ENCODE peak calls at places on chromosomes 6 and 20, in ten cellular contexts. G, I, O, D, U, Q, Y, R, F and H are unnamed samples. For H3K27me3, the result is how much of the 10 kb centered on the place peaks cover.

GRCh38 chr20:51326241-51326819 is 216.2 kb downstream of the NFATC2 start:
- DNase-seq in D (peak), R (peak), O (peak), U (no peak), F (peak), Y (peak), Q (no peak), I (no peak), G (peak), H (no peak)

GRCh38 chr20:24696396-24696795 is 227.0 kb downstream of the SYNDIG1 start:
- DNase-seq in G (no peak), R (no peak), U (peak), F (no peak), Y (no peak), Q (no peak), I (no peak), D (no peak), O (peak), H (no peak)

GRCh38 chr20:14521436-14521835 is 184.0 kb upstream of the FLRT3 start:
- DNase-seq in O (no peak), I (no peak), U (no peak), Q (no peak), F (no peak), G (no peak), Y (no peak), D (no peak), R (peak), H (no peak)

GRCh38 chr20:31239139-31239538 is 18.3 kb upstream of the DEFB115 start:
- DNase-seq in R (no peak), G (no peak), O (no peak), F (no peak), U (no peak), D (no peak), Y (no peak), Q (no peak), I (no peak), H (no peak)

GRCh38 chr20:12925214-12925755 is 83.5 kb upstream of the SPTLC3 start:
- DNase-seq in O (peak), Y (peak), G (peak), Q (no peak), F (peak), D (peak), R (peak), U (no peak), I (peak), H (peak)

GRCh38 chr20:17889226-17889625 is 79.4 kb downstream of the SNX5 start:
- DNase-seq in G (no peak), U (no peak), R (no peak), Q (no peak), F (no peak), Y (no peak), O (no peak), I (no peak), D (no peak), H (no peak)

GRCh38 chr6:136551103-136551502 is 881 bp upstream of the MAP7 start:
- DNase-seq in Y (no peak), R (no peak), D (no peak), I (no peak), F (no peak), G (no peak), Q (no peak), O (peak), U (no peak), H (no peak)

GRCh38 chr20:38290829-38291581 is 13.0 kb upstream of the BPI start:
- DNase-seq in D (no peak), U (peak), R (peak), G (peak), O (no peak), Y (no peak), Q (no peak), F (no peak), I (peak), H (peak)

GRCh38 chr20:22771706-22772105 is 187.3 kb upstream of the FOXA2 start:
- DNase-seq in G (no peak), Q (no peak), F (no peak), R (no peak), I (no peak), Y (no peak), O (no peak), U (no peak), D (no peak), H (no peak)

GRCh38 chr6:81446509-81446908 is 306.0 kb downstream of the TENT5A start:
- DNase-seq in U (no peak), F (no peak), O (no peak), Y (no peak), D (no peak), G (no peak), R (no peak), I (no peak), Q (no peak), H (no peak)

GRCh38 chr6:1667012-1667804 is 57.5 kb downstream of the FOXC1 start:
- DNase-seq in Y (no peak), G (no peak), R (peak), U (no peak), Q (no peak), F (no peak), O (no peak), D (no peak), I (peak), H (no peak)

GRCh38 chr20:5996765-5997164 is 46.3 kb downstream of the MCM8 start:
- DNase-seq in Q (no peak), O (no peak), U (no peak), G (peak), Y (peak), R (no peak), D (peak), I (no peak), F (peak), H (no peak)

GRCh38 chr20:6000851-6001250 is 50.4 kb downstream of the MCM8 start:
- DNase-seq in Q (no peak), D (no peak), U (no peak), O (no peak), I (no peak), Y (no peak), R (no peak), F (no peak), G (no peak), H (no peak)

DNA sequence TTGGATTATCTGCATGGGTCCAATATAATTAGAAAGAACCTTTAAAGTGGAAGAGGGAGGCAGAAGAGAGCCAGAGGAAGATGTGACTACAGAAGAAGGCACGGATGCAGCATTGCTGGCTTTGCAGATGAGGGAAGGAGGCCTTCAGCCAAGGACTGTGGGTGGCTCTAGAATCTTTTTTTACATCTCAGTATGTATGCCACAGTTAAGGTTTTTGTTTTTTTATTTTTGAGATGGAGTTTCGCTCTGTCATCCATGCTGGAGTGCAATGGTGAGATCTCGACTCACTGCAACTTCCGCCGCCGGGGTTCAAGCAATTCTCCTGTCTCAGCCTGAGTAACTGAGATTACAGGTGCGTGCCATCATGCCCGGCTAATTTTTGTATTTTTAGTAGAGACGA is 49.3 kb downstream of the MCM8 start:
- DNase-seq in G (no peak), O (no peak), F (no peak), D (no peak), Q (no peak), R (no peak), U (no peak), I (no peak), Y (no peak), H (peak)
- H3K27ac ChIP-seq in G (no peak), O (no peak), F (no peak), D (no peak), Q (no peak), R (no peak), U (no peak), I (no peak), Y (no peak), H (no peak)

GRCh38 chr6:106547053-106547414 is 82.3 kb downstream of the RTN4IP1 start:
- DNase-seq in D (no peak), Q (no peak), I (no peak), Y (no peak), U (no peak), F (no peak), G (no peak), O (no peak), R (no peak), H (no peak)

GRCh38 chr6:106547556-106547955 is 81.7 kb downstream of the RTN4IP1 start:
- DNase-seq in I (no peak), F (no peak), O (no peak), R (no peak), D (no peak), Y (no peak), G (no peak), Q (no peak), U (no peak), H (no peak)

GRCh38 chr6:106549521-106549920 is 79.8 kb downstream of the RTN4IP1 start:
- DNase-seq in I (no peak), G (no peak), Q (no peak), O (no peak), R (no peak), D (no peak), U (no peak), F (no peak), Y (no peak), H (no peak)

GRCh38 chr6:106546322-106547052 is 82.8 kb downstream of the RTN4IP1 start:
- DNase-seq in G (no peak), U (no peak), R (peak), F (no peak), Q (no peak), O (no peak), D (no peak), Y (no peak), I (peak), H (no peak)

GRCh38 chr6:106547961-106548453 is 81.3 kb downstream of the RTN4IP1 start:
- DNase-seq in G (peak), Y (no peak), F (peak), U (no peak), R (peak), D (no peak), Q (no peak), I (peak), O (no peak), H (no peak)
- H3K4me3 ChIP-seq in G (no peak), Y (no peak), F (no peak), U (no peak), R (no peak), D (no peak), Q (no peak), I (no peak), O (no peak), H (no peak)

GRCh38 chr6:28816909-28817807 is 106.6 kb downstream of the TRIM27 start:
- DNase-seq in U (no peak), Q (no peak), O (no peak), G (peak), I (peak), D (no peak), F (no peak), Y (no peak), R (peak), H (no peak)

GRCh38 chr6:28811873-28812272 is 111.9 kb downstream of the TRIM27 start:
- DNase-seq in O (no peak), Q (no peak), G (peak), U (no peak), Y (no peak), R (peak), F (no peak), I (no peak), D (no peak), H (no peak)

GRCh38 chr6:28812778-28813569 is 110.8 kb downstream of the TRIM27 start:
- DNase-seq in Y (no peak), O (no peak), G (no peak), F (no peak), D (no peak), I (no peak), U (no peak), Q (no peak), R (no peak), H (no peak)

GRCh38 chr6:28816339-28816908 is 107.4 kb downstream of the TRIM27 start:
- DNase-seq in U (no peak), Q (no peak), I (no peak), Y (no peak), O (no peak), F (no peak), D (no peak), G (no peak), R (no peak), H (no peak)

GRCh38 chr6:28814032-28814976 is 109.5 kb downstream of the TRIM27 start:
- DNase-seq in U (no peak), R (no peak), G (peak), F (no peak), Q (no peak), Y (no peak), D (no peak), O (no peak), I (no peak), H (no peak)
- H3K27me3 ChIP-seq in U (half or more), R (under half), G (half or more), F (half or more), Q (half or more), Y (under half), D (half or more), O (under half), I (under half), H (under half)

GRCh38 chr20:385448-385847 is 4.9 kb downstream of the TRIB3 start:
- DNase-seq in I (no peak), U (no peak), Q (no peak), O (no peak), R (no peak), Y (no peak), F (no peak), G (no peak), D (no peak), H (no peak)

GRCh38 chr20:388034-388994 is 7.8 kb downstream of the TRIB3 start:
- DNase-seq in O (no peak), Y (no peak), Q (no peak), R (no peak), F (no peak), I (no peak), D (no peak), U (no peak), G (no peak), H (no peak)

GRCh38 chr20:391041-391711 is 10.6 kb downstream of the TRIB3 start:
- DNase-seq in O (no peak), U (no peak), I (no peak), G (no peak), D (no peak), Q (no peak), Y (no peak), R (no peak), F (no peak), H (no peak)

GRCh38 chr20:387520-387919 is 7.0 kb downstream of the TRIB3 start:
- DNase-seq in G (no peak), O (no peak), Y (no peak), I (no peak), D (no peak), Q (no peak), R (no peak), F (no peak), U (no peak), H (no peak)

GRCh38 chr20:389220-389619 is 8.7 kb downstream of the TRIB3 start:
- DNase-seq in O (no peak), R (no peak), D (no peak), Y (no peak), F (no peak), Q (no peak), I (no peak), U (no peak), G (no peak), H (no peak)
- H3K27ac ChIP-seq in O (no peak), R (no peak), D (no peak), Y (no peak), F (no peak), Q (no peak), I (peak), U (no peak), G (no peak), H (no peak)

DNA sequence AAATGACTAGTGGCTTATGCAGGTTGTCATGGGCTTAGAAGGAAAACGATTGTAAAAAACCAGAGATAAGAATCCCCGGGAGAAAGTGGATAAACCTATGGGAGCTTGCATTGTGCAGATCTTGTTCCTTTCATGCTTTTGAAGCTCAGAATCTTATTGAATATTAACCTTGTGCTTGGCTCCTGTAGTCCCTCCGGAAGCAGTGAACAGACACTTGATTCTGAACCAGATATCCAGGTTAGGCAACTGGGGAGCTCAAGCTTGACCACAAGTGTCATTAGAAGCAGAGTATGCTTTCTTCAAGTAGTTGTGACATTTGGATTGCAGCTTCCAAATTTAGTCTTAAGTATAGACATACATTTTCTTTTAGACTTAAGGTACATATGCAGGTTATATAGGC is 212.6 kb upstream of the MOCS1 start:
- DNase-seq in O (no peak), R (no peak), I (no peak), G (no peak), Q (no peak), D (no peak), U (no peak), Y (no peak), F (no peak), H (no peak)
- H3K4me3 ChIP-seq in O (no peak), R (no peak), I (no peak), G (no peak), Q (no peak), D (no peak), U (no peak), Y (no peak), F (no peak), H (no peak)

GRCh38 chr6:75084872-75085381 is 120.9 kb downstream of the COL12A1 start:
- DNase-seq in Q (no peak), I (no peak), G (peak), O (peak), U (no peak), R (no peak), D (no peak), F (no peak), Y (no peak), H (peak)

GRCh38 chr6:75077694-75078093 is 128.2 kb downstream of the COL12A1 start:
- DNase-seq in I (no peak), Q (no peak), G (no peak), R (no peak), D (no peak), F (no peak), U (no peak), Y (no peak), O (no peak), H (no peak)

GRCh38 chr6:75081047-75081446 is 124.8 kb downstream of the COL12A1 start:
- DNase-seq in F (no peak), D (no peak), G (no peak), O (no peak), R (no peak), I (no peak), Q (no peak), Y (no peak), U (no peak), H (no peak)

GRCh38 chr6:75086236-75086635 is 119.6 kb downstream of the COL12A1 start:
- DNase-seq in I (no peak), D (no peak), G (no peak), Q (no peak), O (no peak), Y (no peak), R (no peak), F (no peak), U (no peak), H (no peak)

GRCh38 chr6:75081920-75082319 is 123.9 kb downstream of the COL12A1 start:
- DNase-seq in I (no peak), D (no peak), F (no peak), Q (no peak), O (no peak), R (peak), G (no peak), Y (no peak), U (no peak), H (no peak)
- H3K27me3 ChIP-seq in I (under half), D (under half), F (under half), Q (under half), O (under half), R (under half), G (under half), Y (under half), U (under half), H (under half)

DNA sequence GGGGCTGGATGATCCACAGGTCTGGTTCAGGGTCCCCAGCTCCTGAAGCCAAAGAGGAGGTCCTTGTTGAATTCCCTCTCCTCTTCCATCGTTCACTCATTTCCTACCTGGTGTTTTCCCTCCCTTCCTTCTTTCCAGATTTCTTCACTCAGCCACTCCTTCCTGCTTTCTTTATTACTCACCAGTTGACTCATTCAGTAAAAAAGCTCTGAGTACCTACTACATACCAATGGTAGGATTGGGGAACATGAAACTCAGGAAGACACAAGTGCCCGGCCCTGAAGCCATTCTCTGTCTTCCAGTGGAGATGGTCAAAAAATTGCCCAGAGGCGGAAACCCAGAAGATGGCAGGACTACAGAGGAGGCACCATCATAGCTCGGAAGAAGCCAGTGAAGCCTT is 11.9 kb upstream of the NSFL1C start:
- DNase-seq in Y (no peak), O (no peak), Q (no peak), G (no peak), D (no peak), R (peak), I (no peak), F (no peak), U (no peak), H (no peak)
- H3K27ac ChIP-seq in Y (no peak), O (no peak), Q (no peak), G (no peak), D (no peak), R (no peak), I (no peak), F (no peak), U (no peak), H (no peak)

GRCh38 chr6:31864818-31865204 is 2.2 kb upstream of the NEU1 start:
- DNase-seq in U (no peak), O (no peak), Q (no peak), D (no peak), R (no peak), G (no peak), Y (no peak), F (no peak), I (no peak), H (peak)
- H3K4me3 ChIP-seq in U (no peak), O (no peak), Q (no peak), D (no peak), R (no peak), G (no peak), Y (no peak), F (no peak), I (no peak), H (no peak)

DNA sequence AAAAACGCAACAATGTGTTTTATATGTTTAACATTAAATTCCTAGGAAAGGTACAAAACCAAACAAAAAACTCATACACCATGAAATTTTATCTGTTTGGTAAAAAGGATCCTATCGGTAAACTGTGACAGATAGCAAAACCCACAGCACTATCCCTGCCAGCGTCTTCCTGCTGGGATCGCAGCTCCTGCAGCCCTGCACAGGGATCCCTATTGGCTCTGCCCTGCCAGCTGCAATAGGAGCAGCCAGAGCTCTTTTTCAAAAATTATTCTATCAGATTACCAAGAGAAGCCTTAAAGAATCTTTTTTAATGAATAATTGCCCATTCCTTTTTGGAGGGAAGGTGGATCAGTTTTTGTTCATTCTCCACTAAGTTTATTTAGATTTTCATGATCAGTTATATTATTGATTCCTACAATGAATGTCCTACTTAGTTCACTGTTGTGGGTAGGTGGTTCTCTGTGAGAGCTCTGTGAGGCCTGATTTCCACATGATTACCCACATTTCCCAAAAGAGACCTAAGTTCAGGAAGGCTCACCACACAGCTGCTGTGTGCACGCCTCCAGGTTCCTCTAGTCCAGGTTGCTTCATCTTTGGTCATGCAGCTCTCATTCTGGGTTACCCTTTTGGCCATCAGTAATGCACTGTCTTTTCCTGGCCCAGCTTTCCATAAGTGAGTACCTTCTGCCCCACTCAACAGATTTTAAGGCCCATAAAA is 293.8 kb downstream of the FRK start:
- DNase-seq in D (no peak), O (no peak), G (no peak), U (no peak), I (no peak), F (no peak), Y (no peak), R (no peak), Q (no peak), H (no peak)
- H3K27me3 ChIP-seq in D (under half), O (under half), G (under half), U (under half), I (under half), F (under half), Y (under half), R (under half), Q (under half), H (under half)